ENCODE peak calls at places on chromosomes 3 and 15, in five cellular contexts. One of them, this sample, is unnamed.
A peak's percentile ranks its signal among the peaks of the same experiment; 100 is the strongest.

GRCh38 chr3:145698252-145698651 is 462.7 kb downstream of the PLOD2 start:
- DNase-seq in GM12878: no peak
- DNase-seq in K562: no peak
- DNase-seq in H1: no peak
- DNase-seq in GM12891: no peak
- DNase-seq in this sample: no peak

GRCh38 chr15:81524496-81524895 is 150.5 kb upstream of the TMC3 start:
- DNase-seq in H1: no peak
- DNase-seq in GM12878: no peak
- DNase-seq in K562: no peak
- DNase-seq in GM12891: no peak
- DNase-seq in this sample: no peak

GRCh38 chr3:7188551-7188950 is 327.6 kb downstream of the GRM7 start:
- DNase-seq in K562: no peak
- DNase-seq in H1: no peak
- DNase-seq in GM12878: no peak
- DNase-seq in GM12891: no peak
- DNase-seq in this sample: no peak

GRCh38 chr3:71725279-71725991 is at the start of gene EIF4E3:
- DNase-seq in GM12891: peak; percentile 47
- DNase-seq in K562: peak; percentile 83
- DNase-seq in GM12878: no peak
- DNase-seq in H1: no peak
- DNase-seq in this sample: peak; percentile 51

GRCh38 chr3:52481819-52482521 is 13.2 kb upstream of the STAB1 start:
- DNase-seq in GM12878: no peak
- DNase-seq in GM12891: no peak
- DNase-seq in H1: peak; percentile 51
- DNase-seq in K562: peak; percentile 63
- DNase-seq in this sample: no peak

GRCh38 chr15:45126535-45127158 is 3.0 kb downstream of the DUOXA1 start:
- DNase-seq in K562: peak; percentile 39
- DNase-seq in GM12878: no peak
- DNase-seq in GM12891: no peak
- DNase-seq in H1: no peak
- DNase-seq in this sample: no peak

GRCh38 chr3:73029321-73029796 is 32.1 kb upstream of the EBLN2 start:
- DNase-seq in GM12878: no peak
- DNase-seq in K562: no peak
- DNase-seq in GM12891: no peak
- DNase-seq in H1: no peak
- DNase-seq in this sample: no peak

GRCh38 chr3:138263104-138263503 is 66.5 kb downstream of the NME9 start:
- DNase-seq in GM12891: no peak
- DNase-seq in GM12878: no peak
- DNase-seq in H1: no peak
- DNase-seq in K562: no peak
- DNase-seq in this sample: no peak

GRCh38 chr15:39016706-39017105 is 452.1 kb upstream of the RASGRP1 start:
- DNase-seq in GM12878: no peak
- DNase-seq in GM12891: no peak
- DNase-seq in K562: no peak
- DNase-seq in H1: no peak
- DNase-seq in this sample: no peak

GRCh38 chr15:84891339-84891738 is 6.9 kb downstream of the SLC28A1 start:
- DNase-seq in GM12891: no peak
- DNase-seq in H1: no peak
- DNase-seq in K562: no peak
- DNase-seq in GM12878: no peak
- DNase-seq in this sample: no peak

GRCh38 chr15:84893607-84894006 is 9.1 kb downstream of the SLC28A1 start:
- DNase-seq in K562: no peak
- DNase-seq in H1: no peak
- DNase-seq in GM12891: no peak
- DNase-seq in GM12878: no peak
- DNase-seq in this sample: no peak

GRCh38 chr15:84892786-84893307 is 8.4 kb downstream of the SLC28A1 start:
- DNase-seq in K562: no peak
- DNase-seq in GM12891: no peak
- DNase-seq in H1: no peak
- DNase-seq in GM12878: no peak
- DNase-seq in this sample: no peak

GRCh38 chr15:84898761-84899160 is 14.3 kb downstream of the SLC28A1 start:
- DNase-seq in K562: no peak
- DNase-seq in H1: no peak
- DNase-seq in GM12891: no peak
- DNase-seq in GM12878: no peak
- DNase-seq in this sample: no peak

DNA sequence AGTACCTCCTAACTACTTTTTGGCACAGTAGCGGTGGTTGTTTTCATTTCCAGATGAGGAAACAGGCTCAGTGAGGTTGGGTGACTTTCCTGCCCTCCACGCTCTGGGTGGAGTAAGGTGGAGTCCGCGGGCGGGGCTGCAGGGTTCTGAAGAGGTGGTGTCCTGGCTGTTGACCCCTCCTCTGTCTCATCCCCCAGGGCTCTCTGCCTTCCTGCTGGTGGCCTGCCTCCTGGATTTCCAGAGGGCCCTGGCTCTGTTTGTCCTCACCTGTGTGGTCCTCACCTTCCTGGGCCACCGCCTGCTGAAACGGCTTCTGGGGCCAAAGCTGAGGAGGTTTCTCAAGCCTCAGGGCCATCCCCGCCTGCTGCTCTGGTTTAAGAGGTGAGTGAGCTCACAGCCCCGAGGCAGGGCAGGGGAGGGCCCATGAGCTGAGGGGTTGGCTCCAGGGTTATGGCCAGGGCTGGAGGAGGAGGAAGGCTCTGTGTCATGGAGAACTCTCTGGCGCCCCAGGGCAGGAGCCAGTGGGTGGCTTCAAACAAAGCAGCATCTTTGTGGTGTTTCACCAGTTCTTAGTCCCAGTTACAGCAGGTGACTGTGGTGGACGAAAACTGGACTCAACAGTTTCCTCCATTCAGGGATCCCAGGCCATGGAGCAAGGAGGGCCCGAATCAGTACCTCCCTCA is 10.4 kb downstream of the SLC28A1 start:
- DNase-seq in GM12878: no peak
- DNase-seq in K562: no peak
- DNase-seq in H1: no peak
- DNase-seq in GM12891: no peak
- DNase-seq in this sample: no peak
- TF ChIP-seq TAF1 in GM12878: no peak
- TF ChIP-seq TAF1 in K562: no peak
- TF ChIP-seq TAF1 in H1: no peak
- TF ChIP-seq TAF1 in GM12891: no peak
- TF ChIP-seq TAF1 in this sample: no peak

GRCh38 chr15:42036112-42036905 is 15.5 kb upstream of the PLA2G4E start:
- DNase-seq in GM12891: no peak
- DNase-seq in K562: no peak
- DNase-seq in GM12878: no peak
- DNase-seq in H1: no peak
- DNase-seq in this sample: no peak

GRCh38 chr15:42036991-42037390 is 16.1 kb upstream of the PLA2G4E start:
- DNase-seq in H1: no peak
- DNase-seq in GM12878: no peak
- DNase-seq in K562: no peak
- DNase-seq in GM12891: no peak
- DNase-seq in this sample: no peak

GRCh38 chr15:42034628-42035177 is 13.9 kb upstream of the PLA2G4E start:
- DNase-seq in GM12878: no peak
- DNase-seq in H1: no peak
- DNase-seq in GM12891: no peak
- DNase-seq in K562: no peak
- DNase-seq in this sample: no peak

GRCh38 chr15:42033214-42033873 is 12.5 kb upstream of the PLA2G4E start:
- DNase-seq in H1: no peak
- DNase-seq in K562: no peak
- DNase-seq in GM12891: no peak
- DNase-seq in GM12878: peak; percentile 51
- DNase-seq in this sample: no peak

GRCh38 chr15:42035362-42035761 is 14.5 kb upstream of the PLA2G4E start:
- DNase-seq in H1: no peak
- DNase-seq in GM12891: peak; percentile 33
- DNase-seq in GM12878: peak; percentile 52
- DNase-seq in K562: no peak
- DNase-seq in this sample: peak; percentile 39
- TF ChIP-seq POLR2AphosphoS5 in H1: no peak
- TF ChIP-seq POLR2AphosphoS5 in GM12891: no peak
- TF ChIP-seq POLR2AphosphoS5 in GM12878: peak; percentile 40
- TF ChIP-seq POLR2AphosphoS5 in K562: no peak
- TF ChIP-seq POLR2AphosphoS5 in this sample: no peak

DNA sequence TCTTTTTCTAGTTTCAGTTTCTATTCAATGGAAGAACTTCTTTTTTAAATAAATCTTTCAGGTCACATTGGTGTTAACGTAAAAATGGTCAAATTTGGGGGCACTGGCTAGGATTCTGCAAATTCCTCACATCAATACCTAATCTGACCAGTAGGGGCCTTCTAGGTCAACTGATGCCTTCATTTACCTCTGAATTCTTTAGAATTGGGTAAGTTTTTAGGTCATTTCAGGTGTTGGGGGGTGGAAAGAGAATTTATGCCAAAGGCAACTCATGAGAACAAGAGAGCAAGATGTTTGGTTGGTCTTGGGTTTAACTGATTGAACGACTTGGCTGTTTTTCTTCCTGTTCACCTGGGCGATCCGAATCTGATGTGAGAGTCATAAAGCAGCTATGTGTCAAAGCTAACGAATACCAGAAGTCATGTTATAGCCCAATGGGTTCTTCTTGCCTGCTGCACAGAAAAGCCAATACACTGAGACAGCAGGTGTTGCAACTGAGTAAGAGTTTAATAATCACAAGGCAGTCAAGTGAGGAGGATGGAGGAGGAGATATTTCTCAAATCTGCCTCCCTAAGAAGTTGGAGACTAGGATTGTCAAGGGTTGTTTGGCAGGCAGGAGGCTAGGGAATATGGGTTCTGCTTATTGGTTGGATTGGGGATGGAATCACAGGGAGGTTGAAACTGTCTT is 15.3 kb downstream of the LRRC49 start:
- DNase-seq in GM12891: no peak
- DNase-seq in K562: peak; percentile 4
- DNase-seq in H1: no peak
- DNase-seq in GM12878: no peak
- DNase-seq in this sample: no peak
- TF ChIP-seq TAF1 in GM12891: no peak
- TF ChIP-seq TAF1 in K562: no peak
- TF ChIP-seq TAF1 in H1: no peak
- TF ChIP-seq TAF1 in GM12878: no peak
- TF ChIP-seq TAF1 in this sample: no peak

GRCh38 chr3:124391774-124392173 is 338.5 kb upstream of the UMPS start:
- DNase-seq in K562: no peak
- DNase-seq in H1: no peak
- DNase-seq in GM12878: no peak
- DNase-seq in GM12891: no peak
- DNase-seq in this sample: no peak
- TF ChIP-seq POLR2AphosphoS5 in K562: no peak
- TF ChIP-seq POLR2AphosphoS5 in H1: no peak
- TF ChIP-seq POLR2AphosphoS5 in GM12878: no peak
- TF ChIP-seq POLR2AphosphoS5 in GM12891: no peak
- TF ChIP-seq POLR2AphosphoS5 in this sample: no peak

GRCh38 chr15:63945838-63946298 is 100.4 kb downstream of the DAPK2 start:
- DNase-seq in H1: no peak
- DNase-seq in K562: no peak
- DNase-seq in GM12891: no peak
- DNase-seq in GM12878: no peak
- DNase-seq in this sample: no peak

GRCh38 chr15:63948971-63949370 is 97.3 kb downstream of the DAPK2 start:
- DNase-seq in K562: no peak
- DNase-seq in H1: no peak
- DNase-seq in GM12891: no peak
- DNase-seq in GM12878: no peak
- DNase-seq in this sample: no peak

GRCh38 chr15:63948436-63948835 is 97.8 kb downstream of the DAPK2 start:
- DNase-seq in GM12891: no peak
- DNase-seq in H1: no peak
- DNase-seq in GM12878: no peak
- DNase-seq in K562: no peak
- DNase-seq in this sample: no peak

GRCh38 chr15:63946524-63947065 is 99.7 kb downstream of the DAPK2 start:
- DNase-seq in K562: no peak
- DNase-seq in GM12891: no peak
- DNase-seq in GM12878: no peak
- DNase-seq in H1: no peak
- DNase-seq in this sample: no peak

GRCh38 chr15:63947228-63947627 is 99.1 kb downstream of the DAPK2 start:
- DNase-seq in K562: no peak
- DNase-seq in GM12891: no peak
- DNase-seq in H1: no peak
- DNase-seq in GM12878: no peak
- DNase-seq in this sample: no peak
- TF ChIP-seq TAF1 in K562: no peak
- TF ChIP-seq TAF1 in GM12891: no peak
- TF ChIP-seq TAF1 in H1: no peak
- TF ChIP-seq TAF1 in GM12878: no peak
- TF ChIP-seq TAF1 in this sample: no peak

DNA sequence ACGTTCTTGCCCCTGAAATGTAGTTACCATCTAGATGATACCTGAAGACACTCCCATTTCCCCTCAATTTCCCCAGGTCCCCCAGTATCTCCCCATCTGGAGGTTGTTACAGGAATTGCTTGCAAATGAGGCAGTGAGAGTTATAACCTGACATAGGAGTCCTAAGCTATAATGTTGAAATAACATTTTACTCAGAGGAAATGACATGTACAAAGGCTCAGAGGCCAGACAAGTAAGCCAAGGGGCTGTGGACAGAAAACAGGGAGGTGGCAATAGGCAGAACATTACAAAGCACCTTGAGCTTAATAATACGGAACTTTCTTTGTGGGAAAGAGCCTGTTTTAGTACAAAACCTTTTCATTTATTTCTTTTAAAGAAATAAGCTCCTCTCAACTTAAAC is 171.9 kb downstream of the FRMD5 start:
- DNase-seq in GM12891: no peak
- DNase-seq in GM12878: no peak
- DNase-seq in K562: no peak
- DNase-seq in H1: no peak
- DNase-seq in this sample: no peak
- TF ChIP-seq POLR2AphosphoS5 in GM12891: no peak
- TF ChIP-seq POLR2AphosphoS5 in GM12878: no peak
- TF ChIP-seq POLR2AphosphoS5 in K562: no peak
- TF ChIP-seq POLR2AphosphoS5 in H1: no peak
- TF ChIP-seq POLR2AphosphoS5 in this sample: no peak

GRCh38 chr15:51299187-51300015 is 39.0 kb downstream of the CYP19A1 start:
- DNase-seq in GM12891: no peak
- DNase-seq in K562: no peak
- DNase-seq in H1: no peak
- DNase-seq in GM12878: no peak
- DNase-seq in this sample: no peak
- TF ChIP-seq TAF1 in GM12891: no peak
- TF ChIP-seq TAF1 in K562: no peak
- TF ChIP-seq TAF1 in H1: no peak
- TF ChIP-seq TAF1 in GM12878: no peak
- TF ChIP-seq TAF1 in this sample: no peak

GRCh38 chr3:50600141-50600753 is 11.3 kb downstream of the CISH start:
- DNase-seq in GM12891: no peak
- DNase-seq in K562: peak; percentile 69
- DNase-seq in H1: no peak
- DNase-seq in GM12878: no peak
- DNase-seq in this sample: no peak
- TF ChIP-seq POLR2AphosphoS5 in GM12891: no peak
- TF ChIP-seq POLR2AphosphoS5 in K562: no peak
- TF ChIP-seq POLR2AphosphoS5 in H1: no peak
- TF ChIP-seq POLR2AphosphoS5 in GM12878: no peak
- TF ChIP-seq POLR2AphosphoS5 in this sample: no peak

This sample was measured in GM12892.